ENCODE peak calls at places on chromosomes 7 and 10, in four cellular contexts. P, Y, L and J are unnamed samples.

GRCh38 chr7:108073305-108074070 is 56.7 kb downstream of the LAMB4 start:
- DNase-seq in Y (no peak), L (peak; percentile 29), P (no peak), J (no peak)

GRCh38 chr10:117541909-117542705 is 439 bp upstream of the EMX2 start:
- DNase-seq in P (no peak), Y (no peak), L (no peak), J (peak; percentile 14)

GRCh38 chr7:31540786-31541185 is 26.9 kb downstream of the ITPRID1 start:
- DNase-seq in P (no peak), Y (no peak), L (no peak), J (no peak)

GRCh38 chr7:11648980-11649379 is 183.0 kb downstream of the THSD7A start:
- DNase-seq in L (no peak), Y (no peak), P (no peak), J (no peak)

GRCh38 chr7:51645298-51645697 is 328.7 kb upstream of the COBL start:
- DNase-seq in Y (no peak), L (no peak), P (no peak), J (no peak)

GRCh38 chr10:103479135-103479534 is at the start of gene CALHM3:
- DNase-seq in P (no peak), Y (no peak), L (no peak), J (no peak)

GRCh38 chr7:101818699-101819071 is 1.3 kb downstream of the CUX1 start:
- DNase-seq in P (no peak), Y (no peak), L (no peak), J (no peak)

GRCh38 chr10:77392851-77393250 is 244.8 kb downstream of the KCNMA1 start:
- DNase-seq in Y (peak; percentile 80), P (peak; percentile 40), L (no peak), J (peak; percentile 97)

GRCh38 chr7:149819961-149820340 is 18.2 kb upstream of the ZNF862 start:
- DNase-seq in P (no peak), L (no peak), Y (no peak), J (no peak)

GRCh38 chr10:52213511-52213831 is 100.6 kb upstream of the DKK1 start:
- DNase-seq in L (peak; percentile 23), P (no peak), Y (no peak), J (no peak)

GRCh38 chr10:95872158-95872711 is 35.5 kb upstream of the CC2D2B start:
- DNase-seq in P (no peak), Y (no peak), L (no peak), J (no peak)

GRCh38 chr10:5551531-5552375 is 27.0 kb downstream of the CALML3 start:
- DNase-seq in L (peak; percentile 90), P (no peak), Y (no peak), J (no peak)

GRCh38 chr7:132417037-132417906 is 159.0 kb downstream of the PLXNA4 start:
- DNase-seq in Y (no peak), P (no peak), L (no peak), J (no peak)

GRCh38 chr7:29892231-29892630 is 85.9 kb downstream of the WIPF3 start:
- DNase-seq in Y (no peak), P (no peak), L (no peak), J (no peak)

GRCh38 chr7:8228068-8228467 is 33.9 kb downstream of the ICA1 start:
- DNase-seq in Y (no peak), L (no peak), P (no peak), J (no peak)

GRCh38 chr7:121504478-121504877 is 108.4 kb upstream of the FAM3C start:
- DNase-seq in L (no peak), P (no peak), Y (peak; percentile 8), J (peak; percentile 85)

GRCh38 chr10:70890917-70891431 is 2.6 kb upstream of the PCBD1 start:
- DNase-seq in P (no peak), L (peak; percentile 34), Y (no peak), J (no peak)

GRCh38 chr7:91288208-91288824 is 24.1 kb downstream of the FZD1 start:
- DNase-seq in P (no peak), Y (no peak), L (peak; percentile 63), J (no peak)

GRCh38 chr10:127496045-127496444 is 53.1 kb upstream of the NPS start:
- DNase-seq in P (no peak), Y (no peak), L (no peak), J (no peak)

GRCh38 chr7:30378275-30378674 is 93.9 kb downstream of the ZNRF2 start:
- DNase-seq in Y (no peak), P (no peak), L (no peak), J (no peak)

GRCh38 chr10:5079836-5080235 is 14.4 kb upstream of the AKR1C3 start:
- DNase-seq in P (no peak), L (no peak), Y (no peak), J (no peak)

GRCh38 chr10:24721254-24722106 is 2.2 kb downstream of the ARHGAP21 start:
- DNase-seq in P (peak; percentile 42), Y (no peak), L (peak; percentile 65), J (no peak)

GRCh38 chr7:74029991-74030415 is 2.0 kb downstream of the ELN start:
- DNase-seq in Y (no peak), P (no peak), L (no peak), J (no peak)

GRCh38 chr10:17427201-17427600 is 27.2 kb downstream of the ST8SIA6 start:
- DNase-seq in L (no peak), Y (no peak), P (no peak), J (no peak)

GRCh38 chr10:17428096-17428615 is 26.2 kb downstream of the ST8SIA6 start:
- DNase-seq in P (no peak), L (no peak), Y (no peak), J (no peak)

GRCh38 chr10:17430647-17431355 is 23.6 kb downstream of the ST8SIA6 start:
- DNase-seq in P (peak; percentile 83), Y (peak; percentile 61), L (peak; percentile 78), J (peak; percentile 41)

GRCh38 chr10:17429490-17429889 is 24.9 kb downstream of the ST8SIA6 start:
- DNase-seq in Y (no peak), L (no peak), P (no peak), J (no peak)

GRCh38 chr10:17428616-17429097 is 25.7 kb downstream of the ST8SIA6 start:
- DNase-seq in L (no peak), Y (no peak), P (no peak), J (no peak)
- H3K4me3 ChIP-seq in L (no peak overlapping the region), Y (no peak overlapping the region), P (no peak overlapping the region), J (no peak overlapping the region)

GRCh38 chr10:132941640-132942051 is 724 bp downstream of the CFAP46 start:
- DNase-seq in Y (no peak), L (no peak), P (no peak), J (no peak)
- H3K4me3 ChIP-seq in Y (peak overlapping the region; percentile 59), L (peak overlapping the region; percentile 40), P (peak overlapping the region; percentile 39), J (peak overlapping the region; percentile 48)

DNA sequence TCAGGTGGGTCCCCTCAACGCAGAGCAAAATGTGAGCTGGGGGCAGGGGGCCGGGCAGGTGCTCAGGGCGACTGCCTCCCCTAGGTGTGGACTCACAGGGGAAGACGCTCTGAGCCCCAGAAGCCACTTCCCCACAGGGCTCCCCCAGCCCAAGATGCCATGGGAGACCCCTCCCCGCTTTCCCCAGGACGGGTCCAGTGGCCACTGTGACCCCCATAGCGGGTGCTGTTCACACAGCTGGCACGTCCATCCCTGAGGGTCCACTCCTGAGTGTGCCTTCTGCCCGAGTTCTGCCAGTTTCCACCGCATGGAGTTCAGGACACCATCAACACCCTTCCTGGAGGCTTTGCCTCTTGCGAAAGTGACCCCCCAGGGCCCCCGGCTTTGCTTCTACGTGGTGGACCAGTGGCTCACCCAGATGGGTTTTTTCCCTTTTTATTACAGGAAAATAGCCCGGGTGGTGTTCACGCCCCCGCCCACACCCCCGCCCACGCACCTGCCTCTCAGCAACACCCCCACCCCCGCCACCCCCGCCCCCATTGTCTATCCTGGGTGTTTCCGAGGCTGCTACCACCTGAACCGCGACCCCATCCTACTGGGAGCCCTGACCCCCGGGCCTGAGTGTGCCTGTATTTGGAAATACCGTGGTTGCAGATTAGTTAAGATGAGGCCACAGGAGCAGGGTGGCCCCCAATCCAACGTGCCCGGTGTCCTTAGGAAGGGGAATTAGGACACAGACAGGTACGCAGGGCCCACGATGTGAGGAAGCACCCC is 32.0 kb downstream of the ADAP1 start:
- DNase-seq in P (no peak), Y (no peak), L (no peak), J (no peak)
- H3K4me3 ChIP-seq in P (no peak overlapping the region), Y (no peak overlapping the region), L (peak overlapping the region; percentile 15), J (no peak overlapping the region)

GRCh38 chr7:27777662-27778061 is 37.7 kb downstream of the TAX1BP1 start:
- DNase-seq in L (no peak), Y (no peak), P (no peak), J (no peak)

GRCh38 chr7:27775772-27776171 is 35.8 kb downstream of the TAX1BP1 start:
- DNase-seq in L (no peak), P (no peak), Y (no peak), J (no peak)

GRCh38 chr7:27779873-27780272 is 39.9 kb downstream of the TAX1BP1 start:
- DNase-seq in P (no peak), L (no peak), Y (no peak), J (no peak)

GRCh38 chr7:27771111-27771510 is 31.1 kb downstream of the TAX1BP1 start:
- DNase-seq in Y (no peak), L (no peak), P (no peak), J (no peak)

DNA sequence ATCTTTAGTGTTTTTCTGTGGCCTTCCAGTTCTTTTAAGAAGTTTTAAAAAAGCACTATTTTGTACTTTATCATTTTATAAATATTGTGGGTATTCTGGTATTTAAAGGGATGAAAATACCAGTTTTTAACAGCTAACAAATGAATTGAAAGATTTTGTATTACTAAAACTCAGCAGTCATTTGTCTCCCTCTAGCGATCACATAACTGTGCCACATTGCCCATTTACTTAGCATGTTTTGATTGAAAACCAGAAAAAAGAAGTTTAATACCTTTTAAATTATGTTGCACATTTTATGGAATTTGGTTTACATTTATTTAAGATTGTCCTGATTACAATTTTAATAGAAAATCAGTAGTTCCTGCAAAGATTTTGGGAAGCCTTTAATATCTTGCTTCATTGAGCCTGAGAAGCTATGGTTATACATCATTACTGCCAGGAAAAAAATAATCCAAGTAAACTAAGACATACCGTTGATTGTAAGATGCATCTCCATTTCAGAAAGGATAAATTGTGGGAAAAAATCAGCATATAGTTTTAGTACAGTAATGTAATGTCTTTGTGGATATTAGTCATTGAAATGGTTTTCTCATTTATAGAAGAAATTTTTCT is 34.9 kb downstream of the TAX1BP1 start:
- DNase-seq in Y (no peak), P (no peak), L (no peak), J (no peak)
- H3K4me3 ChIP-seq in Y (no peak overlapping the region), P (no peak overlapping the region), L (no peak overlapping the region), J (no peak overlapping the region)

DNA sequence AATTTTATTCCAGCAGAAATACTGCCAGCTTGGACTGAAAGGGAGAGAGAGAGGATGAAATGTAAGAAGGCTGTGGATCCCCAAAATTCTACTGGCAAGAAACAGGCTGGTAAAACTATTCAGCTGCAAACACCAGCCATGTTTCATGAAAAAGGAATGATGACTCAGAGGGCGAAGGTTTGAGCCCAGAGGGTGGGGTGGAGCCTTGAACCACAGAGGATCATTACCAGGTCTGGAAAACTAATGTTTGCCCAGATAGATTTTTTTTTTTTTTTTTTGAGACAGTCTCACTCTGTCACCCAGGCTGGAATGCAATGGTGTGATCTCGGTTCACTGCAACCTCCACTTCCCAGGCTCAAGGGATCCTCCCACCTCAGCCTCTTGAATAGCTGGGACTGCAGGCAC is 41.7 kb upstream of the NRF1 start:
- DNase-seq in P (no peak), Y (peak; percentile 46), L (peak; percentile 76), J (peak; percentile 75)
- H3K4me3 ChIP-seq in P (no peak overlapping the region), Y (no peak overlapping the region), L (no peak overlapping the region), J (no peak overlapping the region)

GRCh38 chr10:110664483-110665420 is 20.6 kb downstream of the RBM20 start:
- DNase-seq in L (no peak), Y (peak; percentile 85), P (no peak), J (peak; percentile 74)
- H3K4me3 ChIP-seq in L (no peak overlapping the region), Y (no peak overlapping the region), P (no peak overlapping the region), J (no peak overlapping the region)